ENCODE peak calls at places on chromosomes 1 and 21, in nine cellular contexts. One of them, this sample, is unnamed.

GRCh38 chr1:201912832-201913231 is 24.1 kb downstream of the SHISA4 start:
- DNase-seq in CD4-positive, alpha-beta memory T cell: no peak
- DNase-seq in BJ: no peak
- DNase-seq in colonic mucosa: no peak
- DNase-seq in naive thymus-derived CD4-positive, alpha-beta T cell: no peak
- DNase-seq in uterus: peak; percentile 89
- DNase-seq in right lobe of liver: no peak
- DNase-seq in HCT116: no peak
- DNase-seq in stomach: no peak
- DNase-seq in this sample: no peak

GRCh38 chr1:928825-929661 is 5.3 kb downstream of the SAMD11 start:
- DNase-seq in naive thymus-derived CD4-positive, alpha-beta T cell: no peak
- DNase-seq in uterus: no peak
- DNase-seq in CD4-positive, alpha-beta memory T cell: no peak
- DNase-seq in stomach: no peak
- DNase-seq in BJ: no peak
- DNase-seq in right lobe of liver: no peak
- DNase-seq in HCT116: no peak
- DNase-seq in colonic mucosa: no peak
- DNase-seq in this sample: no peak

GRCh38 chr1:184025242-184025675 is 12.3 kb downstream of the COLGALT2 start:
- DNase-seq in uterus: no peak
- DNase-seq in right lobe of liver: no peak
- DNase-seq in HCT116: no peak
- DNase-seq in CD4-positive, alpha-beta memory T cell: no peak
- DNase-seq in BJ: peak; percentile 70
- DNase-seq in naive thymus-derived CD4-positive, alpha-beta T cell: no peak
- DNase-seq in colonic mucosa: no peak
- DNase-seq in stomach: peak; percentile 49
- DNase-seq in this sample: no peak

GRCh38 chr1:43962324-43962723 is 7.5 kb upstream of the DPH2 start:
- DNase-seq in stomach: no peak
- DNase-seq in colonic mucosa: no peak
- DNase-seq in HCT116: no peak
- DNase-seq in BJ: no peak
- DNase-seq in naive thymus-derived CD4-positive, alpha-beta T cell: no peak
- DNase-seq in uterus: no peak
- DNase-seq in right lobe of liver: no peak
- DNase-seq in CD4-positive, alpha-beta memory T cell: no peak
- DNase-seq in this sample: no peak

GRCh38 chr1:241762713-241763339 is 85.2 kb upstream of the EXO1 start:
- DNase-seq in right lobe of liver: no peak
- DNase-seq in stomach: no peak
- DNase-seq in BJ: no peak
- DNase-seq in naive thymus-derived CD4-positive, alpha-beta T cell: no peak
- DNase-seq in colonic mucosa: no peak
- DNase-seq in CD4-positive, alpha-beta memory T cell: no peak
- DNase-seq in uterus: no peak
- DNase-seq in HCT116: no peak
- DNase-seq in this sample: no peak

GRCh38 chr1:82565146-82565545 is 764.4 kb downstream of the ADGRL2 start:
- DNase-seq in HCT116: peak; percentile 59
- DNase-seq in CD4-positive, alpha-beta memory T cell: no peak
- DNase-seq in BJ: peak; percentile 48
- DNase-seq in colonic mucosa: no peak
- DNase-seq in right lobe of liver: no peak
- DNase-seq in naive thymus-derived CD4-positive, alpha-beta T cell: no peak
- DNase-seq in stomach: no peak
- DNase-seq in uterus: no peak
- DNase-seq in this sample: no peak

GRCh38 chr1:165551469-165551868 is 7.7 kb downstream of the LRRC52 start:
- DNase-seq in naive thymus-derived CD4-positive, alpha-beta T cell: no peak
- DNase-seq in uterus: no peak
- DNase-seq in CD4-positive, alpha-beta memory T cell: no peak
- DNase-seq in HCT116: no peak
- DNase-seq in stomach: no peak
- DNase-seq in colonic mucosa: no peak
- DNase-seq in BJ: no peak
- DNase-seq in right lobe of liver: no peak
- DNase-seq in this sample: no peak

GRCh38 chr1:1092149-1092855 is 18.2 kb upstream of the RNF223 start:
- DNase-seq in CD4-positive, alpha-beta memory T cell: no peak
- DNase-seq in HCT116: no peak
- DNase-seq in uterus: no peak
- DNase-seq in stomach: no peak
- DNase-seq in right lobe of liver: no peak
- DNase-seq in naive thymus-derived CD4-positive, alpha-beta T cell: no peak
- DNase-seq in colonic mucosa: no peak
- DNase-seq in BJ: no peak
- DNase-seq in this sample: no peak

DNA sequence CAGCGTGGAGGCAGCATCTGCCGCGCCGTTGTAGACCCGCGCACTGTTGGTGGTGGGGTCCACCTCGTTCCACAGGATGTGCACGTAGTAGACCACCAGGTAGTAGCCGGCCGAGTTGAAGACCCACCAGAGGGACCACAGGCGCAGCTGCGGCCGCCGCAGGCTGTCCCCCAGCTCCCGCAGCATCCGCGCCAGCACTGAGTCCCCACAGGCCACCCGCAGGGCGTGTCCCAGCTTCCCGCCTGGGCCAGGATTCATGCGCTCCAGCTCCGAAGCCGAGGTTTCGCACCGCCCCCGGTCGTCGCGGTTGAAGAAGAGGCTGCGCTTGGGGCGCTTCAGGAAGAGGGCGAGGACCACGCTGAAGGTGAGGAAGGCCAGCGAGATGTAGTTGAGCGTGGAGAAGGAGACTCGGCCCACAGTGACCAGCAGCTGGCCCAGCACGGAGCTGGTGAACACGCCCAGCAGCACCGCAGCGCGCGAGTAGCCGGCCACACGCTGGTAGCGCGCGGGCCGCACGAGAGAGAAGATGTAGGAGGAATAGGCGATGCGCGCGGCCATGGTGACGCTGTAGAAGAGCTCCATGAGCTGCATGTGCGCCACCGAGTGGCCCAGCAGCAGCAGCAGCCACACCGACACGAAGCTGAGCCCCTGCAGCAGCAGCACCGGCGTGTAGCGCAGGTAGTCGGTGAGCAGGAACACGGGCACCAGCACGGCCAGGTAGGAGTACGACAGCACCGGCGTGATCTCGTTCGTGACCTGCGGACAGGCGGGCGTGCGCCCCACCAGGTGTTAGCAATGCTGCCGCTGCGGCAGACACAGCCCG is 10.6 kb downstream of the SLC19A1 start:
- DNase-seq in CD4-positive, alpha-beta memory T cell: no peak
- DNase-seq in BJ: no peak
- DNase-seq in uterus: no peak
- DNase-seq in colonic mucosa: no peak
- DNase-seq in HCT116: no peak
- DNase-seq in naive thymus-derived CD4-positive, alpha-beta T cell: no peak
- DNase-seq in right lobe of liver: peak; percentile 49
- DNase-seq in stomach: peak; percentile 23
- DNase-seq in this sample: no peak
- H3K4me3 ChIP-seq in CD4-positive, alpha-beta memory T cell: no peak overlapping the region
- H3K4me3 ChIP-seq in BJ: no peak overlapping the region
- H3K4me3 ChIP-seq in uterus: no peak overlapping the region
- H3K4me3 ChIP-seq in colonic mucosa: no peak overlapping the region
- H3K4me3 ChIP-seq in HCT116: no peak overlapping the region
- H3K4me3 ChIP-seq in naive thymus-derived CD4-positive, alpha-beta T cell: no peak overlapping the region
- H3K4me3 ChIP-seq in right lobe of liver: no peak overlapping the region
- H3K4me3 ChIP-seq in stomach: no peak overlapping the region
- H3K4me3 ChIP-seq in this sample: no peak overlapping the region

GRCh38 chr1:56417636-56418035 is 161.7 kb downstream of the PLPP3 start:
- DNase-seq in HCT116: no peak
- DNase-seq in CD4-positive, alpha-beta memory T cell: no peak
- DNase-seq in colonic mucosa: no peak
- DNase-seq in BJ: no peak
- DNase-seq in stomach: no peak
- DNase-seq in uterus: no peak
- DNase-seq in naive thymus-derived CD4-positive, alpha-beta T cell: no peak
- DNase-seq in right lobe of liver: no peak
- DNase-seq in this sample: no peak

GRCh38 chr1:56415258-56415657 is 164.1 kb downstream of the PLPP3 start:
- DNase-seq in naive thymus-derived CD4-positive, alpha-beta T cell: no peak
- DNase-seq in uterus: no peak
- DNase-seq in right lobe of liver: no peak
- DNase-seq in colonic mucosa: no peak
- DNase-seq in HCT116: no peak
- DNase-seq in stomach: no peak
- DNase-seq in BJ: no peak
- DNase-seq in CD4-positive, alpha-beta memory T cell: no peak
- DNase-seq in this sample: no peak

GRCh38 chr1:56415720-56416119 is 163.6 kb downstream of the PLPP3 start:
- DNase-seq in uterus: no peak
- DNase-seq in colonic mucosa: no peak
- DNase-seq in stomach: no peak
- DNase-seq in BJ: no peak
- DNase-seq in right lobe of liver: no peak
- DNase-seq in CD4-positive, alpha-beta memory T cell: no peak
- DNase-seq in naive thymus-derived CD4-positive, alpha-beta T cell: no peak
- DNase-seq in HCT116: no peak
- DNase-seq in this sample: no peak

GRCh38 chr1:56416385-56416972 is 162.9 kb downstream of the PLPP3 start:
- DNase-seq in uterus: no peak
- DNase-seq in HCT116: no peak
- DNase-seq in naive thymus-derived CD4-positive, alpha-beta T cell: no peak
- DNase-seq in CD4-positive, alpha-beta memory T cell: no peak
- DNase-seq in colonic mucosa: no peak
- DNase-seq in stomach: no peak
- DNase-seq in right lobe of liver: no peak
- DNase-seq in BJ: no peak
- DNase-seq in this sample: no peak

DNA sequence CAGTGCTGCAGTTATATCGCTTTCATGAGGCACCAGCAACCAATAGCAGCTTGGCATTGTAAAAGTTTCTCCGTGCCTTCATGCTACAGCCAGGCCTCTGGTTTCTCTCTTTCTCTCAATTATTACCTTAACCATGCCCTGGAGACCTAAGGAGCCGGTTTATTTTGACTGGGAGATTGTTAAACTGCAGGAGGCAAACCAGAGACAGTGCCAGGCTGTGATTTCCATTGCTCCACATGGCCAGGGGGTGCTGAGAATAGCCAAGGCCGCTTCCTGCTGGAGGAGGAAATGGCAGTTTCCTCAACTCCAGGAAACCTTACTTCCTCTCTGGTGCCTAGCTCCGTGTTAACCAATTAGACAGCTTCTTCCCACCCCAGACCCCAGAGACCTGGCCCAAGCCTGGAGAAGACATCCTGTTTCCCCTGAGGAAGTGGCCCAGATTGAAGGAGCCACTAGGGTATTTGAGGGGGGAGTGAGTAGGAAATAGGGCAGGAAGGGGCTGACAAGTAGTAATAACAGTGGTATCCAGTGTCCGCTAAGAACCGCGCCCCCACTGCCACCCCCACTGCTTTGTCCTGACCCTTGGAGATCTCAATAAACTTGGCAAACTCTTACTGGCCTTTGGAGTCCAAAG is 161.2 kb downstream of the PLPP3 start:
- DNase-seq in stomach: no peak
- DNase-seq in BJ: no peak
- DNase-seq in CD4-positive, alpha-beta memory T cell: no peak
- DNase-seq in HCT116: no peak
- DNase-seq in uterus: no peak
- DNase-seq in right lobe of liver: no peak
- DNase-seq in naive thymus-derived CD4-positive, alpha-beta T cell: no peak
- DNase-seq in colonic mucosa: no peak
- DNase-seq in this sample: no peak
- H3K4me3 ChIP-seq in stomach: no peak overlapping the region
- H3K4me3 ChIP-seq in BJ: no peak overlapping the region
- H3K4me3 ChIP-seq in CD4-positive, alpha-beta memory T cell: no peak overlapping the region
- H3K4me3 ChIP-seq in HCT116: no peak overlapping the region
- H3K4me3 ChIP-seq in uterus: no peak overlapping the region
- H3K4me3 ChIP-seq in right lobe of liver: no peak overlapping the region
- H3K4me3 ChIP-seq in naive thymus-derived CD4-positive, alpha-beta T cell: no peak overlapping the region
- H3K4me3 ChIP-seq in colonic mucosa: no peak overlapping the region
- H3K4me3 ChIP-seq in this sample: no peak overlapping the region

GRCh38 chr1:112141301-112141700 is 151.8 kb upstream of the KCND3 start:
- DNase-seq in BJ: no peak
- DNase-seq in right lobe of liver: no peak
- DNase-seq in CD4-positive, alpha-beta memory T cell: no peak
- DNase-seq in stomach: no peak
- DNase-seq in colonic mucosa: no peak
- DNase-seq in naive thymus-derived CD4-positive, alpha-beta T cell: no peak
- DNase-seq in HCT116: no peak
- DNase-seq in uterus: no peak
- DNase-seq in this sample: no peak

GRCh38 chr1:112144738-112145426 is 155.4 kb upstream of the KCND3 start:
- DNase-seq in HCT116: no peak
- DNase-seq in stomach: no peak
- DNase-seq in uterus: no peak
- DNase-seq in CD4-positive, alpha-beta memory T cell: no peak
- DNase-seq in BJ: no peak
- DNase-seq in naive thymus-derived CD4-positive, alpha-beta T cell: no peak
- DNase-seq in colonic mucosa: no peak
- DNase-seq in right lobe of liver: no peak
- DNase-seq in this sample: no peak

GRCh38 chr1:112141923-112142322 is 152.5 kb upstream of the KCND3 start:
- DNase-seq in colonic mucosa: no peak
- DNase-seq in HCT116: no peak
- DNase-seq in stomach: no peak
- DNase-seq in BJ: no peak
- DNase-seq in uterus: no peak
- DNase-seq in right lobe of liver: no peak
- DNase-seq in CD4-positive, alpha-beta memory T cell: no peak
- DNase-seq in naive thymus-derived CD4-positive, alpha-beta T cell: no peak
- DNase-seq in this sample: no peak

GRCh38 chr1:112146201-112146715 is 156.8 kb upstream of the KCND3 start:
- DNase-seq in right lobe of liver: no peak
- DNase-seq in HCT116: no peak
- DNase-seq in BJ: no peak
- DNase-seq in naive thymus-derived CD4-positive, alpha-beta T cell: no peak
- DNase-seq in CD4-positive, alpha-beta memory T cell: no peak
- DNase-seq in uterus: no peak
- DNase-seq in colonic mucosa: no peak
- DNase-seq in stomach: no peak
- DNase-seq in this sample: no peak

GRCh38 chr1:112143871-112144441 is 154.5 kb upstream of the KCND3 start:
- DNase-seq in stomach: no peak
- DNase-seq in colonic mucosa: no peak
- DNase-seq in HCT116: no peak
- DNase-seq in naive thymus-derived CD4-positive, alpha-beta T cell: no peak
- DNase-seq in uterus: no peak
- DNase-seq in CD4-positive, alpha-beta memory T cell: no peak
- DNase-seq in right lobe of liver: peak; percentile 71
- DNase-seq in BJ: no peak
- DNase-seq in this sample: no peak
- H3K4me3 ChIP-seq in stomach: no peak overlapping the region
- H3K4me3 ChIP-seq in colonic mucosa: no peak overlapping the region
- H3K4me3 ChIP-seq in HCT116: no peak overlapping the region
- H3K4me3 ChIP-seq in naive thymus-derived CD4-positive, alpha-beta T cell: no peak overlapping the region
- H3K4me3 ChIP-seq in uterus: no peak overlapping the region
- H3K4me3 ChIP-seq in CD4-positive, alpha-beta memory T cell: no peak overlapping the region
- H3K4me3 ChIP-seq in right lobe of liver: no peak overlapping the region
- H3K4me3 ChIP-seq in BJ: no peak overlapping the region
- H3K4me3 ChIP-seq in this sample: no peak overlapping the region

GRCh38 chr1:156126701-156127534 is 12.4 kb downstream of the LMNA start:
- DNase-seq in uterus: peak; percentile 75
- DNase-seq in stomach: peak; percentile 47
- DNase-seq in BJ: peak; percentile 90
- DNase-seq in CD4-positive, alpha-beta memory T cell: peak; percentile 83
- DNase-seq in right lobe of liver: no peak
- DNase-seq in HCT116: peak; percentile 70
- DNase-seq in colonic mucosa: no peak
- DNase-seq in naive thymus-derived CD4-positive, alpha-beta T cell: peak; percentile 69
- DNase-seq in this sample: peak; percentile 96

GRCh38 chr1:156126043-156126700 is 11.7 kb downstream of the LMNA start:
- DNase-seq in HCT116: peak; percentile 91
- DNase-seq in stomach: peak; percentile 79
- DNase-seq in BJ: peak; percentile 92
- DNase-seq in right lobe of liver: peak; percentile 70
- DNase-seq in CD4-positive, alpha-beta memory T cell: peak; percentile 58
- DNase-seq in uterus: peak; percentile 96
- DNase-seq in naive thymus-derived CD4-positive, alpha-beta T cell: peak; percentile 26
- DNase-seq in colonic mucosa: peak; percentile 79
- DNase-seq in this sample: no peak

GRCh38 chr1:156123356-156124196 is 9.1 kb downstream of the LMNA start:
- DNase-seq in naive thymus-derived CD4-positive, alpha-beta T cell: peak; percentile 44
- DNase-seq in colonic mucosa: peak; percentile 97
- DNase-seq in CD4-positive, alpha-beta memory T cell: peak; percentile 71
- DNase-seq in BJ: peak; percentile 93
- DNase-seq in uterus: peak; percentile 97
- DNase-seq in HCT116: peak; percentile 91
- DNase-seq in right lobe of liver: peak; percentile 92
- DNase-seq in stomach: peak; percentile 95
- DNase-seq in this sample: no peak

GRCh38 chr1:156122519-156123355 is 8.2 kb downstream of the LMNA start:
- DNase-seq in colonic mucosa: peak; percentile 85
- DNase-seq in stomach: peak; percentile 84
- DNase-seq in uterus: peak; percentile 94
- DNase-seq in right lobe of liver: peak; percentile 84
- DNase-seq in HCT116: no peak
- DNase-seq in CD4-positive, alpha-beta memory T cell: no peak
- DNase-seq in BJ: peak; percentile 65
- DNase-seq in naive thymus-derived CD4-positive, alpha-beta T cell: no peak
- DNase-seq in this sample: no peak

GRCh38 chr1:156124557-156125483 is 10.3 kb downstream of the LMNA start:
- DNase-seq in CD4-positive, alpha-beta memory T cell: peak; percentile 50
- DNase-seq in naive thymus-derived CD4-positive, alpha-beta T cell: peak; percentile 40
- DNase-seq in stomach: no peak
- DNase-seq in uterus: peak; percentile 71
- DNase-seq in BJ: no peak
- DNase-seq in HCT116: no peak
- DNase-seq in right lobe of liver: no peak
- DNase-seq in colonic mucosa: peak; percentile 89
- DNase-seq in this sample: no peak
- H3K4me3 ChIP-seq in CD4-positive, alpha-beta memory T cell: no peak overlapping the region
- H3K4me3 ChIP-seq in naive thymus-derived CD4-positive, alpha-beta T cell: no peak overlapping the region
- H3K4me3 ChIP-seq in stomach: peak overlapping the region; percentile 39
- H3K4me3 ChIP-seq in uterus: no peak overlapping the region
- H3K4me3 ChIP-seq in BJ: no peak overlapping the region
- H3K4me3 ChIP-seq in HCT116: peak overlapping the region; percentile 52
- H3K4me3 ChIP-seq in right lobe of liver: no peak overlapping the region
- H3K4me3 ChIP-seq in colonic mucosa: no peak overlapping the region
- H3K4me3 ChIP-seq in this sample: no peak overlapping the region

This sample was measured in Jurkat, Clone E6-1.